ENCODE peak calls at places on chromosomes 1 and 21, in five cellular contexts. Y, X, W, N and G are unnamed samples.

GRCh38 chr1:9852410-9853301 is 28.9 kb upstream of the CLSTN1 start:
- DNase-seq in Y (peak; percentile 47), X (no peak), W (peak; percentile 80), N (no peak), G (no peak)

GRCh38 chr1:51729824-51730284 is 113.0 kb downstream of the OSBPL9 start:
- DNase-seq in Y (no peak), X (no peak), W (peak; percentile 26), N (no peak), G (no peak)

GRCh38 chr1:21509351-21510112 is at the start of gene ALPL:
- DNase-seq in Y (peak; percentile 84), X (no peak), W (no peak), N (no peak), G (no peak)

GRCh38 chr1:74937176-74937575 is 197.0 kb upstream of the LHX8 start:
- DNase-seq in Y (no peak), X (no peak), W (no peak), N (no peak), G (no peak)

GRCh38 chr1:203274603-203275381 is 30.5 kb upstream of the BTG2 start:
- DNase-seq in Y (peak; percentile 44), X (no peak), W (peak; percentile 40), N (no peak), G (no peak)

GRCh38 chr1:116934586-116935207 is 25.0 kb downstream of the PTGFRN start:
- DNase-seq in Y (peak; percentile 43), X (no peak), W (no peak), N (peak; percentile 31), G (no peak)

GRCh38 chr1:96214982-96215381 is 506.6 kb upstream of the PTBP2 start:
- DNase-seq in Y (no peak), X (no peak), W (no peak), N (no peak), G (no peak)

GRCh38 chr1:207801819-207802218 is 50.0 kb downstream of the CD46 start:
- DNase-seq in Y (no peak), X (no peak), W (no peak), N (no peak), G (no peak)

GRCh38 chr1:215133532-215133931 is 51.0 kb downstream of the KCNK2 start:
- DNase-seq in Y (no peak), X (no peak), W (no peak), N (no peak), G (no peak)

GRCh38 chr21:43919283-43919682 is 54.3 kb downstream of the AGPAT3 start:
- DNase-seq in Y (no peak), X (no peak), W (no peak), N (no peak), G (no peak)

GRCh38 chr1:110509655-110510054 is 9.3 kb downstream of the KCNA10 start:
- DNase-seq in Y (no peak), X (no peak), W (no peak), N (no peak), G (no peak)

GRCh38 chr1:110505596-110505995 is 13.4 kb downstream of the KCNA10 start:
- DNase-seq in Y (no peak), X (no peak), W (no peak), N (no peak), G (no peak)

GRCh38 chr1:110508531-110508930 is 10.4 kb downstream of the KCNA10 start:
- DNase-seq in Y (no peak), X (no peak), W (no peak), N (no peak), G (no peak)

GRCh38 chr1:110511436-110511835 is 7.5 kb downstream of the KCNA10 start:
- DNase-seq in Y (no peak), X (no peak), W (no peak), N (no peak), G (no peak)

GRCh38 chr1:110508038-110508437 is 10.9 kb downstream of the KCNA10 start:
- DNase-seq in Y (peak; percentile 91), X (no peak), W (no peak), N (no peak), G (no peak)
- TF ChIP-seq CTCF in Y (no peak), X (no peak), W (no peak), N (no peak), G (no peak)

GRCh38 chr1:223075834-223076233 is 67.2 kb downstream of the TLR5 start:
- DNase-seq in Y (no peak), X (no peak), W (no peak), N (no peak), G (no peak)

GRCh38 chr1:223074427-223074826 is 68.6 kb downstream of the TLR5 start:
- DNase-seq in Y (no peak), X (no peak), W (no peak), N (no peak), G (no peak)

GRCh38 chr1:223077434-223077833 is 65.6 kb downstream of the TLR5 start:
- DNase-seq in Y (peak; percentile 72), X (no peak), W (no peak), N (no peak), G (no peak)

GRCh38 chr1:223076382-223076781 is 66.7 kb downstream of the TLR5 start:
- DNase-seq in Y (no peak), X (no peak), W (no peak), N (no peak), G (no peak)

GRCh38 chr1:223074901-223075300 is 68.1 kb downstream of the TLR5 start:
- DNase-seq in Y (no peak), X (no peak), W (no peak), N (no peak), G (no peak)
- H3K4me1 ChIP-seq in Y (no peaks in the 10 kb centered on the region), X (peaks cover 11% of the 10 kb centered on the region), W (no peaks in the 10 kb centered on the region), N (no peaks in the 10 kb centered on the region), G (no peaks in the 10 kb centered on the region)

DNA sequence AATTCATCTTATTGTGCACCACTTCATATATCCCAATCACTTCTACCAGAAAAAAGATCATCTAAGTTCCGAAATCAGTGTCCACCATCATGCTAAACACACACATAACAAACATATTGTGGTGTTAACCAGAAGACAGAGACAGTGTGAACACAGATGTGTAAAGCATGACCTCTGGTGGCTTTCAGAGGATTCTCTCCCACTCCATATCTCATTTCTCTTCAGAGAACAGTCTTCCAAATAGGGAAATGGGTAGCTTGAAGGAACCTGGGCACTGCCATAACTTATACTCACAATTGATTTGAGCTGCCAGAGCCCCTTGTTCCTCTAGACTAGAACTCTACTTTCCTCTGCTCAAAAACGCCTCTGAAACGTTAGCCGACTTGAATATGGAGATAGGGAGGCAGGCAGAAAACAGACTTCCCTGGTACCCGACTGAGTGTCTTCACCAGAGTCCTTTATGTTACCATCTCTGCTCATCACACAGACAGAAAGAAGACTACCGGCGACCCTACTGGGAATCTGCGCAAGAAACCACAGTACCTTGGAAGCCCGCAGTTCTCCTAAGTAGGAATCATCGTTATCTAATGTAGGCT is 1.8 kb upstream of the ELAPOR1 start:
- DNase-seq in Y (no peak), X (no peak), W (no peak), N (peak; percentile 41), G (no peak)
- TF ChIP-seq CTCF in Y (no peak), X (no peak), W (no peak), N (peak; percentile 43), G (no peak)

GRCh38 chr1:26530540-26530897 is 958 bp downstream of the RPS6KA1 start:
- DNase-seq in Y (no peak), X (no peak), W (no peak), N (peak; percentile 7), G (no peak)
- H3K4me1 ChIP-seq in Y (no peaks in the 10 kb centered on the region), X (no peaks in the 10 kb centered on the region), W (no peaks in the 10 kb centered on the region), N (peaks cover 19% of the 10 kb centered on the region), G (peaks cover 12% of the 10 kb centered on the region)